ENCODE peak calls at places on chromosomes 7 and 10, in six cellular contexts. W, G, E, V, A and D are unnamed samples.

GRCh38 chr10:110083884-110084283 is 76.1 kb downstream of the ADD3 start:
- DNase-seq in W (no peak), G (no peak), A (no peak), E (no peak), V (no peak), D (peak; percentile 80)

GRCh38 chr7:150927954-150928340 is 50.2 kb downstream of the KCNH2 start:
- DNase-seq in G (no peak), A (no peak), V (no peak), E (no peak), W (no peak), D (peak; percentile 52)

GRCh38 chr7:114959931-114960330 is 38.0 kb downstream of the MDFIC start:
- DNase-seq in V (no peak), G (no peak), A (no peak), E (no peak), W (no peak), D (no peak)

GRCh38 chr10:75565286-75566251 is 134.1 kb downstream of the LRMDA start:
- DNase-seq in V (no peak), W (no peak), A (no peak), E (no peak), G (no peak), D (no peak)

GRCh38 chr10:18044976-18045720 is 93.4 kb downstream of the SLC39A12 start:
- DNase-seq in V (no peak), W (no peak), G (no peak), E (no peak), A (no peak), D (no peak)

GRCh38 chr7:104530243-104530642 is 201.8 kb downstream of the LHFPL3 start:
- DNase-seq in A (no peak), V (no peak), G (no peak), E (no peak), W (no peak), D (no peak)

GRCh38 chr7:44191171-44191570 is 1.9 kb upstream of the GCK start:
- DNase-seq in W (no peak), V (no peak), G (no peak), A (no peak), E (no peak), D (no peak)

GRCh38 chr10:117138838-117139580 is 939 bp upstream of the VAX1 start:
- DNase-seq in A (no peak), G (no peak), W (no peak), V (no peak), E (no peak), D (no peak)

GRCh38 chr10:83122336-83122735 is 1017.0 kb upstream of the GHITM start:
- DNase-seq in G (no peak), V (no peak), E (no peak), A (no peak), W (no peak), D (no peak)

GRCh38 chr7:157688439-157689268 is 351.9 kb downstream of the DNAJB6 start:
- DNase-seq in A (no peak), W (peak; percentile 23), V (no peak), G (no peak), E (no peak), D (no peak)

GRCh38 chr10:3787001-3787400 is 2.0 kb upstream of the KLF6 start:
- DNase-seq in W (no peak), E (no peak), V (no peak), G (no peak), A (no peak), D (no peak)

GRCh38 chr7:289209-289755 is 688 bp upstream of the FOXL3 start:
- DNase-seq in V (peak; percentile 45), A (no peak), W (no peak), G (no peak), E (no peak), D (no peak)

GRCh38 chr10:102801496-102801895 is 35.7 kb downstream of the CYP17A1 start:
- DNase-seq in V (no peak), E (no peak), G (no peak), W (no peak), A (no peak), D (no peak)

GRCh38 chr7:115340828-115341227 is 418.9 kb downstream of the MDFIC start:
- DNase-seq in G (no peak), E (no peak), W (no peak), A (no peak), V (no peak), D (no peak)

GRCh38 chr7:83547526-83547925 is 101.4 kb downstream of the SEMA3E start:
- DNase-seq in E (no peak), W (no peak), A (no peak), V (no peak), G (no peak), D (peak; percentile 5)

GRCh38 chr10:1074748-1075358 is 18.7 kb downstream of the WDR37 start:
- DNase-seq in E (no peak), A (no peak), G (no peak), W (no peak), V (no peak), D (peak; percentile 30)

GRCh38 chr7:69091476-69091875 is 506.8 kb upstream of the AUTS2 start:
- DNase-seq in V (no peak), A (no peak), G (no peak), E (no peak), W (no peak), D (no peak)

GRCh38 chr10:62082729-62083412 is 181.4 kb downstream of the ARID5B start:
- DNase-seq in V (no peak), W (no peak), E (peak; percentile 37), A (no peak), G (no peak), D (no peak)

GRCh38 chr10:109427421-109427820 is 495.9 kb downstream of the XPNPEP1 start:
- DNase-seq in W (no peak), A (no peak), V (no peak), G (no peak), E (no peak), D (no peak)

DNA sequence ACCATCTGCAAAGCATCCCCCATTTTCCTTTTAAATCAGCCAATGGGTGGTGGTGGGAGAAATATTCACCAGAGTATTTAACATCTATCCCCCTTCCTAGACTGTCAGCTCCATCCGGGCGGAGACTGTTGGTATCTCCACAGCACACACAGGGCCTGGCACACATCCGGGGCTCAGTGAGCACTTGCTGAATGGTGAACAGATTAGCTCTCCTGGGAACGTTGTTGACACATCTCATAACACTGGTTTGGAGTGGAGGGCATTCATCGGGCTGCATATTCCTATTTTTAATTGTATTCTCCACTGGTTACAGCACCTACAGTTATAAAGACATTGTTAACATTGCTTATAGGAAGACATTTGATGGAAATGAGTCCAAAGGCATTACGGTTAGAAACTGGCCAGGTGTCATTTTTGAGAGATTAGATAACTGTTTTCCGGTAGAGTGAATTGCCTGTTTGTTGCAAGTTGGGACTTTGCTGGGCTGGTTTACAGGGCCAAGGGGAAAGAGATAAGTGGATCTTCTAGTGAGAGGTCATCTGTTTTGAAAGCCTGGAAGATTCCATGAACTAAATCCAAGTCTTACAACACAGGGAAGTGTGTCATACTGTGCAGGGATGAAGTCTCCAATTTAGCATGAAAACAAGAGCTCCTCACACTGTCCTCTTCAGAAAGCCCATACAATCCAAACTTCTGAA is 101.8 kb downstream of the EGFR start:
- DNase-seq in G (no peak), W (no peak), E (no peak), V (no peak), A (peak; percentile 65), D (no peak)
- TF ChIP-seq POLR2A in G (no peak), W (no peak), E (no peak), V (no peak), A (no peak), D (no peak)

DNA sequence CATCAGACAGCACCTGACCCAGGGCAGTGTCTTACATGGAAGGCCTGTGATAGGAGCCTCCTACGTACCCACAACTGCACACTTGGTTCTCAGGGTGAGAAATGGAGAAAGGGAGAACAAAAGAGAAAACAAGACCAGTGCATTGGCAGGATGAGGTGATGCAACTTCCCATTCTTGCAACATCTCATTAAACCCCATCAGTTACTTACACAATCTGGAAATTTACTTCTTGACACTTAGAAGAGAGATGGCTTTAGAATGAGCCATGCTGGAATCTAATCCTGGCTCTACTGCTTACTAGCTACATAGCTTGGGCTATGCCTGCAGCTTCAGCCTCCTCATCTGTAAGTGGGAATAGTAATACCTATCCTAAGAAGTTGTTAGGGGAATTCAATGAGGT is 391.7 kb downstream of the KCNMA1 start:
- DNase-seq in A (peak; percentile 59), G (no peak), E (no peak), W (no peak), V (no peak), D (no peak)
- TF ChIP-seq POLR2A in A (no peak), G (no peak), E (no peak), W (no peak), V (no peak), D (no peak)

GRCh38 chr10:32446701-32447406 is 914 bp downstream of the CCDC7 start:
- DNase-seq in V (no peak), A (no peak), E (no peak), G (no peak), W (no peak), D (peak; percentile 53)

GRCh38 chr10:32445036-32445435 is 904 bp upstream of the CCDC7 start:
- DNase-seq in A (no peak), G (no peak), V (no peak), E (no peak), W (no peak), D (no peak)

DNA sequence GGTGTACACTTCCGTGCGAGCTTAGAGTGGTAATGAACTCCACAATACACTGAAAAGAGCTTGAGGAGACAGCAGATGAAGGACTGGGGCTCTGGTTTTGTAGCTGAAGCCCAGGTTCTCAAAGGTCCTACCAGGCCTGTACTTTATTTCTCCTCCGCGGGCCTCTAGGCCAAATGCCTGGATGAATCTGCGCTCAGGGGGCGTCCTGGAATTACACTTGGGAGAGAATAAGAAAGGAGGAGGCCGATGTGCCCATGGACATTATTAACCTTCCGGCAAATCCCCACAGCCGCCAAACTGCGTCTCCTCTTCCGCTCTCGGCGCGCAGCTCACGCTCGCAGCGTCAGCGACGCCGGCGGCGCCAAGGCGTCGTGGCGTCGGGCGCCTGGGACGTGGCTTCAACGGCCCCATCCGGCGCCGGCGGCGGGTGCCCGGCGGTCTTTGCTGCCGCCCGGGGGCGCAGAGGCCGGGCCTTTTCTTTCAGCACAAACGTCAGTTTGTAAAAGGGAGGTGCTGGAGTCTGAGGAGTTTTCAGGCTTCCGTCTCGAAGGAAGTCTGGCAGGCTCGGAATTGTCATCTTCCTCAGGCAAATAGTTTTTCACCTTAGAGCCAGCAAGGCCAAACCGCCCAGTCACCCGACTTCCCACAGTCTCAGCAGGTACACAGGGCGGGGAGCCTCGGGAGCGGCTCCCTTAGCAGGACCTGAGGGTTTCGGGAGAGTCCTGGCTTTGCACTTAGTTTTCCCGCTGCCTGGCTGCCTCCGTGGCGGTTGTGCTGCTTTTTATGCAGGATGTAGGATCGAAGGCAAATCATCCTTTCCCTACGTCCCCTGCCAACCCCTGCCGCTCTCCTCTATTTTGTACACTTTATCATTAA is at the start of gene CCDC7:
- DNase-seq in E (peak; percentile 88), V (peak; percentile 91), W (peak; percentile 91), A (peak; percentile 72), G (peak; percentile 57), D (peak; percentile 91)
- TF ChIP-seq POLR2A in E (peak; percentile 86), V (peak; percentile 19), W (peak; percentile 28), A (peak; percentile 55), G (peak; percentile 54), D (peak; percentile 94)

GRCh38 chr10:6624392-6624791 is 44.3 kb upstream of the PRKCQ start:
- DNase-seq in V (no peak), E (no peak), A (no peak), W (no peak), G (no peak), D (no peak)
- TF ChIP-seq POLR2A in V (no peak), E (no peak), A (no peak), W (no peak), G (no peak), D (no peak)